ENCODE peak calls at places on chromosomes 12 and 14, in eight cellular contexts. G, L, Y, X, M, B, U and D are unnamed samples.

GRCh38 chr12:104165801-104166200 is 27.8 kb upstream of the NFYB start:
- DNase-seq in G (no peak), L (no peak), Y (no peak), X (no peak), M (no peak), B (no peak), U (no peak), D (no peak)

GRCh38 chr14:22844221-22845102 is 8.1 kb downstream of the MMP14 start:
- DNase-seq in G (no peak), L (no peak), Y (no peak), X (no peak), M (no peak), B (no peak), U (no peak), D (peak; percentile 38)

GRCh38 chr14:104698688-104699425 is 9.4 kb downstream of the INF2 start:
- DNase-seq in G (no peak), L (no peak), Y (no peak), X (no peak), M (no peak), B (no peak), U (no peak), D (no peak)

GRCh38 chr14:103483600-103483999 is 39.0 kb downstream of the CKB start:
- DNase-seq in G (no peak), L (no peak), Y (no peak), X (peak; percentile 79), M (no peak), B (peak; percentile 98), U (no peak), D (no peak)

GRCh38 chr14:105853907-105854599 is 327.7 kb downstream of the TMEM121 start:
- DNase-seq in G (no peak), L (no peak), Y (no peak), X (peak; percentile 5), M (no peak), B (no peak), U (no peak), D (no peak)

GRCh38 chr12:123807670-123808069 is 45.6 kb downstream of the DNAH10 start:
- DNase-seq in G (no peak), L (no peak), Y (no peak), X (no peak), M (no peak), B (no peak), U (no peak), D (no peak)

GRCh38 chr12:108854453-108855283 is 2.7 kb downstream of the SSH1 start:
- DNase-seq in G (no peak), L (no peak), Y (no peak), X (peak; percentile 66), M (peak; percentile 98), B (peak; percentile 100), U (peak; percentile 72), D (no peak)

GRCh38 chr12:106769078-106769477 is 5.4 kb upstream of the RIC8B start:
- DNase-seq in G (no peak), L (no peak), Y (no peak), X (no peak), M (no peak), B (peak; percentile 38), U (no peak), D (no peak)

GRCh38 chr12:9104087-9104486 is 11.6 kb downstream of the A2M start:
- DNase-seq in G (no peak), L (no peak), Y (no peak), X (no peak), M (no peak), B (no peak), U (no peak), D (no peak)

GRCh38 chr14:86481105-86481504 is 951.2 kb downstream of the FLRT2 start:
- DNase-seq in G (no peak), L (no peak), Y (no peak), X (no peak), M (no peak), B (peak; percentile 70), U (no peak), D (no peak)

GRCh38 chr14:89237923-89238529 is 179.0 kb downstream of the FOXN3 start:
- DNase-seq in G (no peak), L (no peak), Y (no peak), X (no peak), M (no peak), B (peak; percentile 19), U (no peak), D (no peak)

GRCh38 chr14:104320611-104321086 is 182.3 kb downstream of the KIF26A start:
- DNase-seq in G (no peak), L (peak; percentile 25), Y (no peak), X (peak; percentile 11), M (no peak), B (no peak), U (no peak), D (peak; percentile 34)

GRCh38 chr12:121719926-121720414 is 7.4 kb downstream of the TMEM120B start:
- DNase-seq in G (no peak), L (no peak), Y (no peak), X (no peak), M (no peak), B (peak; percentile 93), U (no peak), D (no peak)

GRCh38 chr14:41805633-41806032 is 199.0 kb downstream of the LRFN5 start:
- DNase-seq in G (no peak), L (no peak), Y (no peak), X (no peak), M (no peak), B (no peak), U (no peak), D (no peak)

GRCh38 chr14:59695198-59695597 is 118.6 kb upstream of the CCDC175 start:
- DNase-seq in G (no peak), L (no peak), Y (no peak), X (no peak), M (no peak), B (no peak), U (peak; percentile 14), D (no peak)

DNA sequence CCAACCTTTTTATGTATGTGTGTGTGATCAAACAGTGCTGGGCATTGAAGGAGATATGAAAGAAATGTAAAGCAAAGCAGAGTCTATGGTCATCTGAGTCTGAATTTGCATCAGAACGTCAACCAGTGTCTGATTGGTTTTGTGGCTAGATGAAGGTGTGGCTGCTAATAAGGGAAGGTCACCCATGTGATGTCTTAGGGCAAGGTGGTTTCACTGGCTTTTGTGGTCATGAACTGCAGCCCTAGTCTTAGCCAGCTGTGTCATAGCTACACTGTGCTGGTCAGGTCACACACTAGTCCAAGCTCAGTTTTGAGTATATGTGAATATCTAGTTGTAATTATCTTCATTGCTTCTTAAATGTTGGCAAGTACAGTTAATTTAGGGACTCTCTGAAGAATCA is 105.8 kb downstream of the TGFB3 start:
- DNase-seq in G (no peak), L (no peak), Y (no peak), X (no peak), M (no peak), B (no peak), U (no peak), D (no peak)
- H3K4me1 ChIP-seq in G (no peaks in the 10 kb centered on the region), L (no peaks in the 10 kb centered on the region), Y (no peaks in the 10 kb centered on the region), X (no peaks in the 10 kb centered on the region), M (peaks cover 4% of the 10 kb centered on the region), B (peaks cover 23% of the 10 kb centered on the region), U (no peaks in the 10 kb centered on the region), D (no peaks in the 10 kb centered on the region)

DNA sequence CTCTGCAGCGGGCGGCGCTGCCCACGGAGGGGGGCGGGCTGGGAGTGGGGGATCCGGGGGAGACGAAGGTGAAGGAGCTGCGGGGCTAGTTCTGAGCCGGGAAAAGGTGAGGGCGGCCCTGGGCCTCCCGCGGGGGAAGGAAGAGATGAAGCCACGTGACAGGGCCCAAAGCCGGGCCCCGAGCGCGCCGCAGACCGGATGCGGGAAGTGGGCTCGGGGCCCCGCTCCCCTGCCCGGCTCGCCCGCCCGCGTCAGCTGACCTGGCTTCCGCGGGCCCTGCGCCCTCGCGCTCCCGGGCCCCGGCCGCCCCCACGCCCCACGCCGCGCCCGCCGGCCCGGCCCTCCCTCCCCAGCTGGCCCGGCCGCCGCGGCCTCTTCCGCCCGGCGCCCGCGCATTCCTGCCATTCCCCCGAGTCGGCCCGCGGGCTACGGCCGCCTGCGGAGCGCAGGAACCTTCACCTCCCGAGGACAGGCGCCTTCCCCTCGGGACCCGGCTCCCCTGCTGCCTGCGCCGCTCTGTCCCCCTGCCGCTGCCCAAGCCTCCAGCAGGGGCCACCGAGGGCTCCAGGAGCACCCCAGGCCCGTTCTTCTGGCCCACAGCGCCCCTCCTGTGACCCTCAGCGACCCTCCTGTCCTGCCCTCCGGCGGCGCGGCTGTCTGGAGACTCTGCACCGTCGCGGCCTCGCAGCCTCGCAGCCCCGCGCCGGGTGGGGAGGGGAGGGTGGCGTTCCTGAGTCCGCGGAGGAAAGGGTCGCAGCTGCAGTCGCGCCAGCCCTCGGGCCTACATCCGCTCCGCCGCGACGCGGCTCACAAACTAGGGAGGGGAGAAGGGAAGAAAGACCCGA is 20.4 kb downstream of the NINJ2 start:
- DNase-seq in G (peak; percentile 41), L (peak; percentile 78), Y (peak; percentile 92), X (peak; percentile 73), M (no peak), B (peak; percentile 34), U (peak; percentile 61), D (peak; percentile 93)
- TF ChIP-seq POLR2A in G (no peak), L (no peak), Y (peak; percentile 63), X (peak; percentile 56), M (peak; percentile 30), B (no peak), U (peak; percentile 51), D (peak; percentile 56)

GRCh38 chr14:24150993-24151392 is 3.7 kb downstream of the RNF31 start:
- DNase-seq in G (no peak), L (no peak), Y (no peak), X (no peak), M (no peak), B (no peak), U (no peak), D (no peak)

GRCh38 chr14:24156840-24157239 is 4.2 kb upstream of the IRF9 start:
- DNase-seq in G (no peak), L (no peak), Y (no peak), X (no peak), M (no peak), B (no peak), U (no peak), D (no peak)

GRCh38 chr14:24151404-24152080 is 4.2 kb downstream of the RNF31 start:
- DNase-seq in G (no peak), L (no peak), Y (no peak), X (no peak), M (no peak), B (no peak), U (no peak), D (peak; percentile 39)

GRCh38 chr14:24157331-24157730 is 3.7 kb upstream of the IRF9 start:
- DNase-seq in G (no peak), L (no peak), Y (no peak), X (no peak), M (no peak), B (no peak), U (no peak), D (no peak)

GRCh38 chr14:24155100-24155499 is 6.0 kb upstream of the IRF9 start:
- DNase-seq in G (no peak), L (no peak), Y (no peak), X (no peak), M (no peak), B (no peak), U (no peak), D (no peak)
- H3K27ac ChIP-seq in G (no peak overlapping the region), L (no peak overlapping the region), Y (no peak overlapping the region), X (no peak overlapping the region), M (no peak overlapping the region), B (no peak overlapping the region), U (no peak overlapping the region), D (no peak overlapping the region)

DNA sequence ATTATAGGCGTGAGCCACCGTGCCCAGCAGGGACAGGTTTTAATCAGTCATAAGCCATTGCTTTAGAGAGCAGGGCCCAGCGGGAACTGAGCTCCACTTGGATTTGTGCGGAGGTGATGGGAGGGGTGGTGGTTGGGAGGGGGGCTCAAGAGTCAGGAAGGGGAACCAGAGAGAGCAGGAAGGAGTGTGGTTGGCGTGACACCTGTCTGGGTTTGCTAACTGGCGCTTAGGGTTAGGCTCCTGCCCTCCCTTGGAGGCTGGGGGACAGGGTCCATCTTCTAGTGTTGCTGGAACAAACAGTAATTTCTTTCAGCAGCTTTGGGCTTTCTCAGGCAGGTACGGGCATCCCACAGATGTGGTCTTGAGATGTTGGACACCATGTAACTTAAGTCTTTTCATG is 7.5 kb upstream of the ALDH2 start:
- DNase-seq in G (no peak), L (no peak), Y (no peak), X (no peak), M (no peak), B (no peak), U (no peak), D (no peak)
- H3K4me1 ChIP-seq in G (no peaks in the 10 kb centered on the region), L (peaks cover 3% of the 10 kb centered on the region), Y (peaks cover 10% of the 10 kb centered on the region), X (peaks cover 10% of the 10 kb centered on the region), M (no peaks in the 10 kb centered on the region), B (peaks cover 14% of the 10 kb centered on the region), U (peaks cover 30% of the 10 kb centered on the region), D (peaks cover 9% of the 10 kb centered on the region)